ENCODE peak calls at places on chromosomes 3 and 15, in eight cellular contexts. One of them, this sample, is unnamed.
A peak's percentile ranks its signal among the peaks of the same experiment; 100 is the strongest.

GRCh38 chr15:43792761-43793493 is 807 bp downstream of the SERF2 start:
- DNase-seq in cardiac muscle cell: peak; percentile 23
- DNase-seq in tibial artery: no peak
- DNase-seq in Panc1: no peak
- DNase-seq in PC-9: no peak
- DNase-seq in endodermal cell: no peak
- DNase-seq in WTC11: peak; percentile 23
- DNase-seq in cardiac fibroblast: peak; percentile 45
- DNase-seq in this sample: no peak

GRCh38 chr3:66036586-66037061 is 2.1 kb downstream of the MAGI1 start:
- DNase-seq in WTC11: peak; percentile 49
- DNase-seq in Panc1: no peak
- DNase-seq in cardiac muscle cell: peak; percentile 56
- DNase-seq in cardiac fibroblast: no peak
- DNase-seq in endodermal cell: peak; percentile 84
- DNase-seq in tibial artery: peak; percentile 85
- DNase-seq in PC-9: no peak
- DNase-seq in this sample: no peak

GRCh38 chr15:73935547-73935946 is 9.3 kb downstream of the LOXL1 start:
- DNase-seq in endodermal cell: no peak
- DNase-seq in PC-9: no peak
- DNase-seq in tibial artery: peak; percentile 54
- DNase-seq in Panc1: no peak
- DNase-seq in cardiac fibroblast: no peak
- DNase-seq in cardiac muscle cell: no peak
- DNase-seq in WTC11: no peak
- DNase-seq in this sample: no peak

GRCh38 chr3:132629928-132630327 is 29.7 kb downstream of the ACAD11 start:
- DNase-seq in cardiac fibroblast: peak; percentile 80
- DNase-seq in cardiac muscle cell: no peak
- DNase-seq in PC-9: no peak
- DNase-seq in endodermal cell: no peak
- DNase-seq in tibial artery: no peak
- DNase-seq in Panc1: no peak
- DNase-seq in WTC11: no peak
- DNase-seq in this sample: no peak

GRCh38 chr15:76974456-76975083 is 20.4 kb upstream of the PSTPIP1 start:
- DNase-seq in cardiac muscle cell: no peak
- DNase-seq in PC-9: no peak
- DNase-seq in tibial artery: no peak
- DNase-seq in endodermal cell: peak; percentile 38
- DNase-seq in WTC11: no peak
- DNase-seq in cardiac fibroblast: no peak
- DNase-seq in Panc1: no peak
- DNase-seq in this sample: no peak

GRCh38 chr3:100900671-100901070 is 92.5 kb downstream of the ABI3BP start:
- DNase-seq in Panc1: no peak
- DNase-seq in tibial artery: no peak
- DNase-seq in cardiac fibroblast: peak; percentile 67
- DNase-seq in cardiac muscle cell: no peak
- DNase-seq in WTC11: no peak
- DNase-seq in PC-9: no peak
- DNase-seq in endodermal cell: no peak
- DNase-seq in this sample: no peak

GRCh38 chr3:103195201-103195600 is 760.4 kb downstream of the ZPLD1 start:
- DNase-seq in PC-9: no peak
- DNase-seq in WTC11: no peak
- DNase-seq in endodermal cell: no peak
- DNase-seq in cardiac fibroblast: no peak
- DNase-seq in tibial artery: no peak
- DNase-seq in cardiac muscle cell: no peak
- DNase-seq in Panc1: no peak
- DNase-seq in this sample: no peak

GRCh38 chr15:36738817-36739216 is 159.4 kb downstream of the CDIN1 start:
- DNase-seq in WTC11: no peak
- DNase-seq in Panc1: no peak
- DNase-seq in endodermal cell: no peak
- DNase-seq in tibial artery: no peak
- DNase-seq in cardiac muscle cell: no peak
- DNase-seq in PC-9: no peak
- DNase-seq in cardiac fibroblast: no peak
- DNase-seq in this sample: no peak

GRCh38 chr3:90145094-90145810 is 1037.8 kb downstream of the EPHA3 start:
- DNase-seq in Panc1: no peak
- DNase-seq in cardiac fibroblast: peak; percentile 42
- DNase-seq in WTC11: no peak
- DNase-seq in cardiac muscle cell: no peak
- DNase-seq in PC-9: no peak
- DNase-seq in tibial artery: no peak
- DNase-seq in endodermal cell: no peak
- DNase-seq in this sample: no peak

GRCh38 chr3:160676547-160677303 is at the start of gene ARL14:
- DNase-seq in cardiac fibroblast: peak; percentile 72
- DNase-seq in endodermal cell: peak; percentile 59
- DNase-seq in Panc1: peak; percentile 85
- DNase-seq in tibial artery: no peak
- DNase-seq in cardiac muscle cell: no peak
- DNase-seq in PC-9: peak; percentile 75
- DNase-seq in WTC11: no peak
- DNase-seq in this sample: no peak

GRCh38 chr3:129481783-129482332 is 41.8 kb downstream of the IFT122 start:
- DNase-seq in tibial artery: peak; percentile 87
- DNase-seq in cardiac fibroblast: peak; percentile 76
- DNase-seq in Panc1: no peak
- DNase-seq in endodermal cell: peak; percentile 61
- DNase-seq in cardiac muscle cell: no peak
- DNase-seq in WTC11: no peak
- DNase-seq in PC-9: no peak
- DNase-seq in this sample: no peak

GRCh38 chr3:17894434-17895060 is 152.1 kb upstream of the TBC1D5 start:
- DNase-seq in cardiac fibroblast: peak; percentile 80
- DNase-seq in Panc1: peak; percentile 2
- DNase-seq in tibial artery: no peak
- DNase-seq in endodermal cell: peak; percentile 90
- DNase-seq in WTC11: peak; percentile 75
- DNase-seq in PC-9: peak; percentile 42
- DNase-seq in cardiac muscle cell: peak; percentile 64
- DNase-seq in this sample: no peak

GRCh38 chr3:5784656-5785055 is 597.1 kb downstream of the EDEM1 start:
- DNase-seq in cardiac muscle cell: no peak
- DNase-seq in PC-9: no peak
- DNase-seq in endodermal cell: no peak
- DNase-seq in tibial artery: no peak
- DNase-seq in Panc1: no peak
- DNase-seq in cardiac fibroblast: no peak
- DNase-seq in WTC11: no peak
- DNase-seq in this sample: no peak

GRCh38 chr3:124429129-124429815 is 301.0 kb upstream of the UMPS start:
- DNase-seq in PC-9: no peak
- DNase-seq in cardiac fibroblast: peak; percentile 18
- DNase-seq in tibial artery: no peak
- DNase-seq in WTC11: no peak
- DNase-seq in cardiac muscle cell: no peak
- DNase-seq in Panc1: no peak
- DNase-seq in endodermal cell: no peak
- DNase-seq in this sample: no peak

GRCh38 chr15:38696120-38696727 is 131.6 kb upstream of the RASGRP1 start:
- DNase-seq in tibial artery: no peak
- DNase-seq in endodermal cell: no peak
- DNase-seq in cardiac muscle cell: no peak
- DNase-seq in WTC11: no peak
- DNase-seq in Panc1: no peak
- DNase-seq in cardiac fibroblast: peak; percentile 36
- DNase-seq in PC-9: no peak
- DNase-seq in this sample: no peak

GRCh38 chr3:132399054-132399929 is 18.0 kb upstream of the DNAJC13 start:
- DNase-seq in cardiac muscle cell: peak; percentile 74
- DNase-seq in tibial artery: no peak
- DNase-seq in Panc1: peak; percentile 28
- DNase-seq in endodermal cell: peak; percentile 72
- DNase-seq in WTC11: peak; percentile 44
- DNase-seq in PC-9: peak; percentile 43
- DNase-seq in cardiac fibroblast: peak; percentile 83
- DNase-seq in this sample: no peak

DNA sequence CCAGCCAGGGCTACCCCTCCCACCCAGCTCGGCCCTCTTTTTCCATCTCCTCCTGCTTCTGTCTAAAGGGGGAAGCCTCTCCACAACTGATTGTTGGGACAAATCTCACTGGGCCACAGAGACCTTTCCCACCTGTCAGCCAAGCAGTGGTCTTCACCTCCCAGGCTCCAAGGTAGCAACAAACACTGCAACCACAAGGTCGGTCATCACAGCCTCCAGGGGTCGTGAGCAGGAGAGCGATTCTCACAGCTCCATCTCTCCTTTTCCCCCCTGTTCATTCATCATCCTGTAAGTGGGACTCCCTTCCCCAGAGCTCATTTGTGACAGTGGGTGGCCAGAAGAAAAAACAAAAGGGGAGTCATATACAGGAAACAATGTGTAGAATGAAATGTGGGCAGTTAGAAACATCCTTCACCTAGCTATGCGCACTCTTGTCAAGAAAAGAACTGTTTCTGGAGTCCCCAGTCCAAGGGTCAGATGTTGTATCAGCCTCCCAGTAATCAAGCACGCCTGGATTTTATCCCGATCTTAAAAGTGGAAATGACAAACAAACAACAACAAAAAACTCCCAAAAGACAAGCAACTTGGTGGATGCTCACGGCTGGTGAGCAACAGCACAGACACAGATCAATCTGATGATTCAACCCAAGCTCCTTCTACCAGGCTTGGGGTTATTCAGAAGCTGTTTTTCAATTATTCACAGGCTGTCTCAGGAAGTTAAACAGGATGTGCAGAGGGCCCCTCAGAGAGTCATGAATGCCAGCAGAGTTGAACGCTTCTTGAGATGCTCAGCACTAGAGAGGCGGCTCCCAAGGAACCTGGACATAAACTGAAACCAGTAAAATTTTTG is 22.4 kb downstream of the LYZL4 start:
- DNase-seq in cardiac fibroblast: peak; percentile 31
- DNase-seq in endodermal cell: no peak
- DNase-seq in PC-9: no peak
- DNase-seq in tibial artery: no peak
- DNase-seq in WTC11: no peak
- DNase-seq in cardiac muscle cell: no peak
- DNase-seq in Panc1: no peak
- DNase-seq in this sample: no peak
- TF ChIP-seq CTCF in cardiac fibroblast: no peak
- TF ChIP-seq CTCF in endodermal cell: no peak
- TF ChIP-seq CTCF in PC-9: no peak
- TF ChIP-seq CTCF in tibial artery: no peak
- TF ChIP-seq CTCF in WTC11: no peak
- TF ChIP-seq CTCF in cardiac muscle cell: no peak
- TF ChIP-seq CTCF in Panc1: no peak
- TF ChIP-seq CTCF in this sample: no peak

GRCh38 chr3:64681015-64681414 is 6.8 kb downstream of the ADAMTS9 start:
- DNase-seq in WTC11: no peak
- DNase-seq in Panc1: no peak
- DNase-seq in tibial artery: no peak
- DNase-seq in endodermal cell: peak; percentile 52
- DNase-seq in cardiac muscle cell: no peak
- DNase-seq in PC-9: no peak
- DNase-seq in cardiac fibroblast: no peak
- DNase-seq in this sample: no peak
- TF ChIP-seq CTCF in WTC11: no peak
- TF ChIP-seq CTCF in Panc1: no peak
- TF ChIP-seq CTCF in tibial artery: no peak
- TF ChIP-seq CTCF in endodermal cell: peak; percentile 35
- TF ChIP-seq CTCF in cardiac muscle cell: no peak
- TF ChIP-seq CTCF in PC-9: no peak
- TF ChIP-seq CTCF in cardiac fibroblast: no peak
- TF ChIP-seq CTCF in this sample: no peak

GRCh38 chr3:153970735-153971347 is 150.3 kb upstream of the ARHGEF26 start:
- DNase-seq in Panc1: peak; percentile 2
- DNase-seq in cardiac muscle cell: no peak
- DNase-seq in PC-9: no peak
- DNase-seq in cardiac fibroblast: peak; percentile 42
- DNase-seq in endodermal cell: no peak
- DNase-seq in WTC11: no peak
- DNase-seq in tibial artery: no peak
- DNase-seq in this sample: no peak
- TF ChIP-seq CTCF in Panc1: peak; percentile 62
- TF ChIP-seq CTCF in cardiac muscle cell: peak; percentile 66
- TF ChIP-seq CTCF in PC-9: peak; percentile 69
- TF ChIP-seq CTCF in cardiac fibroblast: peak; percentile 53
- TF ChIP-seq CTCF in endodermal cell: peak; percentile 67
- TF ChIP-seq CTCF in WTC11: peak; percentile 15
- TF ChIP-seq CTCF in tibial artery: no peak
- TF ChIP-seq CTCF in this sample: no peak

GRCh38 chr3:149898771-149899170 is 71.9 kb downstream of the PFN2 start:
- DNase-seq in Panc1: no peak
- DNase-seq in cardiac muscle cell: peak; percentile 24
- DNase-seq in WTC11: no peak
- DNase-seq in cardiac fibroblast: peak; percentile 80
- DNase-seq in endodermal cell: no peak
- DNase-seq in PC-9: no peak
- DNase-seq in tibial artery: no peak
- DNase-seq in this sample: no peak

GRCh38 chr3:149901770-149902169 is 68.9 kb downstream of the PFN2 start:
- DNase-seq in cardiac muscle cell: no peak
- DNase-seq in cardiac fibroblast: no peak
- DNase-seq in Panc1: no peak
- DNase-seq in endodermal cell: no peak
- DNase-seq in PC-9: no peak
- DNase-seq in tibial artery: no peak
- DNase-seq in WTC11: no peak
- DNase-seq in this sample: no peak

GRCh38 chr3:149900322-149900721 is 70.4 kb downstream of the PFN2 start:
- DNase-seq in PC-9: no peak
- DNase-seq in cardiac fibroblast: no peak
- DNase-seq in endodermal cell: no peak
- DNase-seq in Panc1: no peak
- DNase-seq in cardiac muscle cell: no peak
- DNase-seq in tibial artery: no peak
- DNase-seq in WTC11: no peak
- DNase-seq in this sample: no peak

GRCh38 chr3:149906036-149906435 is 64.7 kb downstream of the PFN2 start:
- DNase-seq in cardiac fibroblast: no peak
- DNase-seq in tibial artery: no peak
- DNase-seq in cardiac muscle cell: no peak
- DNase-seq in Panc1: no peak
- DNase-seq in PC-9: no peak
- DNase-seq in WTC11: no peak
- DNase-seq in endodermal cell: no peak
- DNase-seq in this sample: no peak

DNA sequence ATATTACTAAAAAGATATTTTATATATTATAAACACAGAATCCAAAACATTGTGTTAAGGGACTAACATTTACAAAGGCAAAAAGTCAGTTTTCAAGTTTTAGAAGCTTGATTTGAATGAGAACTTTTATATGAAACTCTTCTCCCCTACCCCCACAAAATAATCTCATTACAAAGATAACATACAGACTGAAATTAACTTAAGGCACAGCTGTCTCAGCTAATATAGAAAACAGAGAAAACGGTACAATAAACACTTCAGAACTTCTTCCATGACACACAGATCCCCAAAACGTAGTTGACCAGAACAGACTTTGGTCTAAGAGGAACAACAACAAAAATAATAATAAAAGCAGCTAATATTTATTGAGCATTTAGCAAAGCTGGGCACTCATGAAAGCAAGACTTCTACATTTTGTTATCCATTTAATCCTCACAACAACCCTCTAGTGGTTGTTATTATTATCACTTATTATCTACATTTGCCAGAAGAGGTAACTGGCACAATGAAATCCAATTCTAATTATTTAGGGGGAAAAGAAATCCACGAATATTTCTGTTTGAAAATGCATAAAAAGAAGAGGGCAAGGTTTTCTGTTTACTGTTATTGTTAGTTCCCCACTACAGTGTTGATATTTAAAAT is 68.1 kb downstream of the PFN2 start:
- DNase-seq in WTC11: no peak
- DNase-seq in cardiac fibroblast: peak; percentile 20
- DNase-seq in Panc1: no peak
- DNase-seq in endodermal cell: no peak
- DNase-seq in cardiac muscle cell: no peak
- DNase-seq in tibial artery: no peak
- DNase-seq in PC-9: no peak
- DNase-seq in this sample: no peak
- TF ChIP-seq CTCF in WTC11: no peak
- TF ChIP-seq CTCF in cardiac fibroblast: peak; percentile 27
- TF ChIP-seq CTCF in Panc1: peak; percentile 41
- TF ChIP-seq CTCF in endodermal cell: peak; percentile 50
- TF ChIP-seq CTCF in cardiac muscle cell: peak; percentile 30
- TF ChIP-seq CTCF in tibial artery: no peak
- TF ChIP-seq CTCF in PC-9: peak; percentile 57
- TF ChIP-seq CTCF in this sample: peak; percentile 30